ENCODE peak calls at places on chromosomes 11 and 22, in seven cellular contexts. V, Q, F, D, O, I and H are unnamed samples.

GRCh38 chr11:28384418-28384817 is 276.2 kb downstream of the METTL15 start:
- DNase-seq in V (no peak), I (no peak), O (no peak), F (no peak), D (no peak), Q (peak; percentile 78), H (peak; percentile 67)

GRCh38 chr11:88656315-88656714 is 318.8 kb upstream of the CTSC start:
- DNase-seq in V (no peak), I (no peak), D (no peak), F (no peak), O (no peak), Q (no peak), H (no peak)

GRCh38 chr22:48340191-48340590 is 1487.5 kb downstream of the BRD1 start:
- DNase-seq in I (no peak), D (no peak), Q (no peak), O (no peak), V (no peak), F (no peak), H (no peak)

GRCh38 chr11:70210051-70210501 is 7.0 kb downstream of the FADD start:
- DNase-seq in Q (peak; percentile 65), V (peak; percentile 36), F (no peak), O (no peak), D (no peak), I (no peak), H (peak; percentile 66)

GRCh38 chr22:21766933-21767462 is 31.4 kb upstream of the YPEL1 start:
- DNase-seq in I (no peak), V (no peak), O (no peak), D (no peak), Q (no peak), F (peak; percentile 29), H (no peak)

GRCh38 chr22:36147196-36147788 is 13.3 kb downstream of the APOL3 start:
- DNase-seq in V (peak; percentile 19), O (no peak), D (no peak), F (no peak), I (no peak), Q (no peak), H (no peak)

GRCh38 chr22:28183078-28183870 is 264.2 kb upstream of the PITPNB start:
- DNase-seq in D (no peak), Q (peak; percentile 17), F (no peak), V (no peak), O (no peak), I (no peak), H (no peak)

GRCh38 chr11:111417011-111417765 is 38.1 kb upstream of the POU2AF1 start:
- DNase-seq in I (no peak), F (no peak), D (no peak), O (peak; percentile 80), V (no peak), Q (no peak), H (no peak)

GRCh38 chr11:66891849-66892660 is 35.2 kb downstream of the LRFN4 start:
- DNase-seq in D (no peak), O (peak; percentile 88), V (peak; percentile 31), I (peak; percentile 70), F (peak; percentile 59), Q (peak; percentile 85), H (peak; percentile 99)

GRCh38 chr22:40247976-40248375 is 70.3 kb downstream of the TNRC6B start:
- DNase-seq in I (no peak), V (no peak), D (no peak), O (no peak), F (peak; percentile 28), Q (no peak), H (no peak)

GRCh38 chr11:102546923-102547471 is 16.4 kb upstream of the MMP7 start:
- DNase-seq in I (no peak), Q (no peak), V (no peak), F (no peak), D (no peak), O (no peak), H (peak; percentile 49)

GRCh38 chr22:49214976-49215375 is 612.7 kb downstream of the BRD1 start:
- DNase-seq in I (peak; percentile 17), O (no peak), F (peak; percentile 1), Q (no peak), D (no peak), V (peak; percentile 7), H (no peak)

GRCh38 chr22:43222987-43223386 is 36.1 kb upstream of the TTLL12 start:
- DNase-seq in F (no peak), I (no peak), Q (no peak), V (no peak), O (no peak), D (no peak), H (no peak)

GRCh38 chr22:38218661-38219331 is 17.0 kb downstream of the MAFF start:
- DNase-seq in O (peak; percentile 76), F (peak; percentile 89), Q (peak; percentile 95), I (peak; percentile 91), V (peak; percentile 77), D (no peak), H (peak; percentile 88)

DNA sequence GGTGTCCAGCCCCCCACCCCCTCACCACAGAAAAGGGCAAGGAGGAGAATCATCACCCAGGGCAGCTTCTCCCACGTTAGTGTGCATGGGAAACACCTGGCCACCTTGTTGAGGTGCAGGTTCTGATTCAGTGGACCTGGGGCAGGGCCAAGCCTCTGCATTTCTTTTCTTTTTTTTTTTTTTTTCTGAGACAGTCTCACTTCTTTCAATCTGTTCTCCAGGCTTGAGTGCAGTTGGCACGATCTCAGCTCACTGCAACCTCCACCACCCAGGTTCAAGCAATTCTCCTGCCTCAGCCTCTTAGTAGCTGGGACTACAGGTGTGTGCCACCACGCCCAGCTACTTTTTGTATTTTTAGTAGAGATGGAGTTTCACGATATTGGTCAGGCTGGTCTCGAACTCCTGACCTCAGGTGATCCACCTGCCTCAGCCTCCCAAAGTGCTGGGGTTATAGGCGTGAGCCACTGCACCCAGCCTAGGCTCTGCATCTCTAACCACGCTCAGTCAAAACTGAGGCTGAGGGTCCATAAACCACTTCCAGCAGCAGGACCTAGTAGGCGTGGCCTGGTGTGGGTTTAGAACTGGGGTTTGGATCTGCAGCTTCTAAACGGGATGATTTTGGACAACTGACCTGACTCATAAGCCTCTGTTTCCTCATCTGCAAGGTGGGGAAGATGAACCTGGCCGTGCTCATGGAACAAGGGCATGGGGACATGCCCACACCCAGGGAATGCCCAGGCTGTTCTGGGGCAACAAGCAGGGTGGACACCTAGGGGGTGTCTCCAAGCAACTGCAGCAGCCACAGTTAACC is 734 bp downstream of the ZP1 start:
- DNase-seq in V (no peak), F (no peak), O (no peak), I (no peak), D (no peak), Q (no peak), H (no peak)
- H3K4me1 ChIP-seq in V (no peaks in the 10 kb centered on the region), F (no peaks in the 10 kb centered on the region), O (peaks cover 37% of the 10 kb centered on the region), I (no peaks in the 10 kb centered on the region), D (peaks cover 21% of the 10 kb centered on the region), Q (peaks cover 6% of the 10 kb centered on the region), H (peaks cover 11% of the 10 kb centered on the region)

GRCh38 chr11:114764563-114764962 is 86.2 kb downstream of the NXPE2 start:
- DNase-seq in F (no peak), O (no peak), V (no peak), Q (no peak), D (no peak), I (no peak), H (no peak)

GRCh38 chr11:114762437-114762836 is 84.1 kb downstream of the NXPE2 start:
- DNase-seq in F (peak; percentile 86), D (no peak), V (peak; percentile 50), O (peak; percentile 26), I (peak; percentile 58), Q (peak; percentile 75), H (peak; percentile 75)

GRCh38 chr11:114758627-114759026 is 80.3 kb downstream of the NXPE2 start:
- DNase-seq in I (no peak), F (no peak), Q (no peak), D (no peak), O (no peak), V (no peak), H (no peak)
- H3K27me3 ChIP-seq in I (no peaks in the 10 kb centered on the region), F (no peaks in the 10 kb centered on the region), Q (no peaks in the 10 kb centered on the region), D (no peaks in the 10 kb centered on the region), O (no peaks in the 10 kb centered on the region), V (no peaks in the 10 kb centered on the region), H (no peaks in the 10 kb centered on the region)

GRCh38 chr22:39232806-39233735 is 11.7 kb downstream of the PDGFB start:
- DNase-seq in D (no peak), F (no peak), Q (no peak), O (no peak), V (no peak), I (no peak), H (no peak)

GRCh38 chr22:39232246-39232645 is 12.5 kb downstream of the PDGFB start:
- DNase-seq in D (no peak), Q (no peak), F (no peak), I (no peak), V (no peak), O (no peak), H (no peak)

GRCh38 chr22:39233736-39234120 is 11.1 kb downstream of the PDGFB start:
- DNase-seq in O (no peak), V (no peak), D (no peak), Q (no peak), I (no peak), F (no peak), H (no peak)

GRCh38 chr22:39234867-39235687 is 9.7 kb downstream of the PDGFB start:
- DNase-seq in Q (no peak), D (no peak), I (no peak), F (peak; percentile 63), V (no peak), O (no peak), H (no peak)

GRCh38 chr22:39234157-39234793 is 10.5 kb downstream of the PDGFB start:
- DNase-seq in D (no peak), F (no peak), I (peak; percentile 62), O (no peak), Q (peak; percentile 86), V (no peak), H (no peak)
- TF ChIP-seq CTCF in D (no peak), F (no peak), I (no peak), O (no peak), Q (no peak), V (no peak), H (no peak)

GRCh38 chr11:2096001-2096918 is 42.9 kb downstream of the IGF2 start:
- DNase-seq in O (no peak), I (no peak), D (no peak), Q (peak; percentile 38), F (no peak), V (no peak), H (no peak)
- H3K4me1 ChIP-seq in O (peaks cover 55% of the 10 kb centered on the region), I (no peaks in the 10 kb centered on the region), D (peaks cover 69% of the 10 kb centered on the region), Q (no peaks in the 10 kb centered on the region), F (no peaks in the 10 kb centered on the region), V (peaks cover 14% of the 10 kb centered on the region), H (peaks cover 39% of the 10 kb centered on the region)

DNA sequence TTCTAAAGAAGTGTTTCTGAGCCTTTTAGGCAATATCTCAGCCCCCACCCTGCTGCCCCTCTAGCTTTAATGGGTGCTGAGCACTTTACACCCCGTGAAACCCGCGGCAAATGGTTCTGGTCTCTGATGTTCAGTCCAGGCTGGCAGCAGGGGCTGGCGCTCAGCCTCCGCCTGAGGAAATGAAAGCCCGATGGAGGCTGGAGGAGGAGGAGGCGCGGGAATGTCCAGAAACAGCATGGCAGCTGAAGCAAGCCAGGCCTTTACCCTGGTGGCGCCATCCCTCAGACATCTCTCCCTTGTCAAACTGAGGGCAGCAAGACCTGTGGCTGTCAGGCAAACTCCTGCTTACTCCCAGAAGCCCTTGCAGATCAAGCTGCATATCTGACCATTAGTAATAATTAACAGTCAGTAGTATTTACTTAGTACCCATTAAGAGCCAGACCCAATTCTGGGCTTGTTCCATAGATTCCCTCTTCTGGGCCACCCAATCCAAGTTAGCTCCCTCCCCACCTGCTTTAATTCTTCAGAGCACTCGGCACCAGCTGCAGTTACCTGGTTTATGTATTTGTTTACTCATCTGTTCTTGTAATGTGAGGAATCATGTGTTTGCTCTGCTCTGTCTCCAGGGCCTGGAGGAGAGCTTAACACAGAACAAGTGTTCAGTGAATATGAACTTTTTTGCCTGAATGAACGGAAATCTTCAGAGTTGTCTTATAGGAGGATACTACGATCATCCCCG is 15.0 kb upstream of the ALX4 start:
- DNase-seq in Q (no peak), O (no peak), I (no peak), V (no peak), F (no peak), D (no peak), H (peak; percentile 17)
- H3K27me3 ChIP-seq in Q (peaks cover 100% of the 10 kb centered on the region), O (peaks cover 2% of the 10 kb centered on the region), I (no peaks in the 10 kb centered on the region), V (peaks cover 81% of the 10 kb centered on the region), F (peaks cover 100% of the 10 kb centered on the region), D (peaks cover 13% of the 10 kb centered on the region), H (peaks cover 88% of the 10 kb centered on the region)